ENCODE peak calls at places on chromosomes 4 and X, in nine cellular contexts. H is AG10803, T is bronchial epithelial cell, N is GM20000, O is WTC11, J is psoas muscle, G is colonic mucosa, P is fibroblast of pulmonary artery, X is ovary. I is an unnamed sample.

GRCh38 chrX:63032811-63033210 is 318.3 kb downstream of the SPIN4 start:
- DNase-seq in H (no peak), T (no peak), N (no peak), O (no peak), J (no peak), G (no peak), P (no peak), X (no peak), I (no peak)

GRCh38 chr4:123588631-123589223 is 192.1 kb downstream of the SPRY1 start:
- DNase-seq in H (peak), T (no peak), N (peak), O (no peak), J (no peak), G (no peak), P (peak), X (no peak), I (no peak)

GRCh38 chr4:112127736-112128322 is 17.4 kb upstream of the FAM241A start:
- DNase-seq in H (peak), T (peak), N (no peak), O (no peak), J (no peak), G (no peak), P (no peak), X (no peak), I (no peak)

GRCh38 chr4:106628616-106629606 is 260.3 kb upstream of the GIMD1 start:
- DNase-seq in H (peak), T (no peak), N (no peak), O (no peak), J (no peak), G (no peak), P (no peak), X (no peak), I (no peak)

GRCh38 chrX:56978172-56978571 is 17.2 kb downstream of the SPIN3 start:
- DNase-seq in H (peak), T (peak), N (peak), O (peak), J (no peak), G (peak), P (peak), X (no peak), I (peak)

GRCh38 chrX:68666580-68666979 is 19.1 kb downstream of the STARD8 start:
- DNase-seq in H (no peak), T (no peak), N (no peak), O (no peak), J (no peak), G (no peak), P (no peak), X (no peak), I (no peak)

GRCh38 chr4:54102747-54103146 is 2.8 kb downstream of the GSX2 start:
- DNase-seq in H (no peak), T (no peak), N (no peak), O (no peak), J (no peak), G (no peak), P (no peak), X (no peak), I (no peak)

GRCh38 chr4:140188975-140189374 is 35.0 kb upstream of the MAML3 start:
- DNase-seq in H (peak), T (peak), N (no peak), O (no peak), J (peak), G (no peak), P (peak), X (peak), I (no peak)

GRCh38 chr4:140865253-140865652 is 109.1 kb upstream of the TBC1D9 start:
- DNase-seq in H (no peak), T (no peak), N (no peak), O (no peak), J (no peak), G (no peak), P (no peak), X (no peak), I (no peak)

GRCh38 chrX:115147220-115147619 is 42.0 kb upstream of the RBMXL3 start:
- DNase-seq in H (peak), T (peak), N (no peak), O (no peak), J (no peak), G (no peak), P (peak), X (no peak), I (no peak)

GRCh38 chr4:25815586-25815985 is 47.2 kb downstream of the SEL1L3 start:
- DNase-seq in H (peak), T (no peak), N (no peak), O (no peak), J (no peak), G (no peak), P (peak), X (no peak), I (no peak)

GRCh38 chr4:100823066-100823992 is 305.5 kb upstream of the EMCN start:
- DNase-seq in H (peak), T (peak), N (peak), O (no peak), J (no peak), G (no peak), P (peak), X (no peak), I (no peak)

GRCh38 chr4:10006236-10006603 is 15.1 kb downstream of the SLC2A9 start:
- DNase-seq in H (peak), T (peak), N (no peak), O (no peak), J (no peak), G (peak), P (peak), X (no peak), I (no peak)

GRCh38 chrX:118968031-118968430 is 6.4 kb upstream of the LONRF3 start:
- DNase-seq in H (no peak), T (peak), N (no peak), O (no peak), J (no peak), G (no peak), P (no peak), X (no peak), I (no peak)

GRCh38 chr4:78169728-78170127 is 112.6 kb downstream of the FRAS1 start:
- DNase-seq in H (no peak), T (no peak), N (no peak), O (no peak), J (no peak), G (no peak), P (no peak), X (no peak), I (no peak)

GRCh38 chr4:23728971-23729370 is 160.9 kb downstream of the PPARGC1A start:
- DNase-seq in H (no peak), T (peak), N (no peak), O (no peak), J (no peak), G (no peak), P (no peak), X (no peak), I (no peak)

GRCh38 chr4:138981930-138982390 is 33.6 kb upstream of the NOCT start:
- DNase-seq in H (peak), T (peak), N (no peak), O (no peak), J (no peak), G (no peak), P (peak), X (no peak), I (no peak)

GRCh38 chr4:3255611-3256186 is 6.7 kb downstream of the MSANTD1 start:
- DNase-seq in H (no peak), T (no peak), N (no peak), O (peak), J (peak), G (no peak), P (no peak), X (no peak), I (no peak)

GRCh38 chr4:142336251-142336934 is 509.7 kb downstream of the INPP4B start:
- DNase-seq in H (no peak), T (no peak), N (no peak), O (no peak), J (no peak), G (no peak), P (no peak), X (peak), I (no peak)

GRCh38 chr4:48985976-48986653 is at the start of gene CWH43:
- DNase-seq in H (no peak), T (no peak), N (no peak), O (peak), J (no peak), G (peak), P (no peak), X (no peak), I (peak)

GRCh38 chr4:164815711-164816110 is 61.3 kb upstream of the APELA start:
- DNase-seq in H (no peak), T (no peak), N (no peak), O (no peak), J (no peak), G (no peak), P (no peak), X (no peak), I (no peak)

GRCh38 chr4:121112530-121112929 is 40.2 kb upstream of the NDNF start:
- DNase-seq in H (no peak), T (peak), N (no peak), O (no peak), J (no peak), G (no peak), P (peak), X (no peak), I (no peak)

GRCh38 chr4:119641765-119642164 is 13.2 kb upstream of the PDE5A start:
- DNase-seq in H (no peak), T (no peak), N (no peak), O (no peak), J (no peak), G (no peak), P (no peak), X (no peak), I (no peak)

GRCh38 chr4:153348006-153348405 is 3.5 kb downstream of the MND1 start:
- DNase-seq in H (no peak), T (no peak), N (peak), O (no peak), J (no peak), G (no peak), P (no peak), X (no peak), I (no peak)
- TF ChIP-seq CTCF in H (no peak), T (no peak), N (no peak), O (no peak), J (no peak), G (no peak), P (no peak), X (no peak), I (no peak)

GRCh38 chrX:108088511-108088910 is 2.8 kb downstream of the PSMD10 start:
- DNase-seq in H (no peak), T (no peak), N (no peak), O (no peak), J (no peak), G (no peak), P (no peak), X (no peak), I (no peak)
- TF ChIP-seq CTCF in H (no peak), T (no peak), N (no peak), O (no peak), J (no peak), G (no peak), P (no peak), X (no peak), I (no peak)

DNA sequence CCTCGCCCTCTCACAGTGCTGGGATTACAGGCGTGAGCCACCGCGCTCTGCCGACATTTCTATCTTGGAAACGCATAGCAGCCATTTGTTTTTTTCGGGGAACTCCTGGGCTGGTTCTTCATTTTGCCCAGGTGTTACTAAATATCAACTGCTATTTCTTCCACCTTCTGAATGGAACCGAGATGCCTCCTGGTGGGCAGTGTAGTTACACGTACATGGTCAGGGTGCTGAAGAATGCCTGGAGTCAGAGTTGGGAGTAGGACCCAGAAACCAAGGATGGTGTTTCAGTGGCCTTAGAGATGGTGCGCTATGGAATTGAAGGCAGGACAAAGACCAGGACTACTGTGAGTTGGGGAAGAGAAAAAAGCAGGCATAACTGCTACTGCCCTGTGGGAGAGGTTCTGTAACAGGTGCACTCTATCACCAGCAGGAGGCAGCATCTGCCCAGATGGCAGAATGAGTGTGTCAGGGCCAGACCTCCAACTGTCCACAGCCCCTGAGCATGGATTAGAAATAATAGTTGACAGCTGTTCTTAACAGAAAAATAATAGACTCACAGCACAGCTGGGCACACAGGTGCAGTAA is 81.7 kb downstream of the ZC4H2 start:
- DNase-seq in H (no peak), T (peak), N (peak), O (peak), J (no peak), G (peak), P (peak), X (no peak), I (peak)
- TF ChIP-seq CTCF in H (peak), T (peak), N (peak), O (peak), J (peak), G (peak), P (peak), X (no peak), I (peak)

GRCh38 chrX:9885150-9885549 is 82.0 kb upstream of the CLDN34 start:
- DNase-seq in H (peak), T (peak), N (peak), O (peak), J (peak), G (peak), P (peak), X (peak), I (peak)
- TF ChIP-seq CTCF in H (peak), T (peak), N (peak), O (peak), J (peak), G (peak), P (peak), X (no peak), I (peak)

GRCh38 chrX:154384284-154384892 is 5.3 kb downstream of the EMD start:
- DNase-seq in H (no peak), T (no peak), N (no peak), O (no peak), J (no peak), G (no peak), P (peak), X (peak), I (no peak)
- TF ChIP-seq CTCF in H (peak), T (peak), N (no peak), O (no peak), J (peak), G (no peak), P (peak), X (no peak), I (no peak)

GRCh38 chr4:184722798-184723197 is 11.1 kb downstream of the CENPU start:
- DNase-seq in H (no peak), T (no peak), N (no peak), O (no peak), J (no peak), G (peak), P (no peak), X (no peak), I (no peak)
- TF ChIP-seq CTCF in H (no peak), T (peak), N (no peak), O (no peak), J (no peak), G (peak), P (peak), X (no peak), I (no peak)

I was measured in endothelial cell.